ENCODE peak calls at places on chromosomes 1 and 21, in five cellular contexts. U, G, T, H and B are unnamed samples.

GRCh38 chr1:29123871-29124365 is at the start of gene TMEM200B:
- DNase-seq in G (no peak), T (no peak), H (no peak), U (no peak), B (no peak)

GRCh38 chr1:62092126-62092525 is 102.5 kb upstream of the L1TD1 start:
- DNase-seq in G (no peak), U (no peak), T (no peak), H (no peak), B (no peak)

GRCh38 chr1:36156329-36157114 is 562 bp downstream of the MAP7D1 start:
- DNase-seq in G (no peak), U (peak), H (no peak), T (peak), B (peak)

GRCh38 chr1:3186526-3186921 is 117.5 kb downstream of the PRDM16 start:
- DNase-seq in U (peak), H (no peak), T (no peak), G (peak), B (no peak)

GRCh38 chr1:217660353-217661062 is 29.4 kb downstream of the SPATA17 start:
- DNase-seq in G (peak), U (peak), T (no peak), H (no peak), B (peak)

GRCh38 chr1:100927276-100927675 is 31.4 kb downstream of the SLC30A7 start:
- DNase-seq in T (no peak), H (no peak), G (no peak), U (no peak), B (no peak)

GRCh38 chr21:41940431-41940830 is 13.4 kb downstream of the C2CD2 start:
- DNase-seq in G (no peak), H (no peak), U (no peak), T (no peak), B (no peak)

GRCh38 chr1:201653883-201654282 is 115.0 kb downstream of the NAV1 start:
- DNase-seq in T (no peak), U (no peak), H (no peak), G (no peak), B (no peak)

GRCh38 chr1:40155910-40156309 is 5.3 kb upstream of the RLF start:
- DNase-seq in G (no peak), U (no peak), T (no peak), H (no peak), B (no peak)

GRCh38 chr1:189220750-189221149 is 1256.9 kb downstream of the BRINP3 start:
- DNase-seq in H (no peak), G (no peak), U (no peak), T (no peak), B (no peak)

GRCh38 chr1:34532113-34532512 is 222.7 kb upstream of the GJB5 start:
- DNase-seq in U (no peak), H (no peak), G (no peak), T (no peak), B (no peak)

GRCh38 chr1:220113136-220113695 is 19.3 kb downstream of the IARS2 start:
- DNase-seq in U (peak), G (no peak), T (no peak), H (no peak), B (no peak)

GRCh38 chr1:40438391-40439015 is 11.8 kb upstream of the ZFP69B start:
- DNase-seq in H (no peak), T (no peak), G (no peak), U (peak), B (peak)

GRCh38 chr21:39313042-39313456 is 383 bp downstream of the BRWD1 start:
- DNase-seq in T (peak), G (no peak), H (no peak), U (peak), B (no peak)

GRCh38 chr1:32405672-32406467 is 11.6 kb upstream of the BSDC1 start:
- DNase-seq in H (no peak), U (no peak), G (no peak), T (no peak), B (no peak)

GRCh38 chr1:152035406-152036315 is 1.1 kb downstream of the S100A11 start:
- DNase-seq in T (no peak), U (no peak), G (no peak), H (no peak), B (peak)

GRCh38 chr21:31684918-31685317 is 25.4 kb downstream of the SOD1 start:
- DNase-seq in T (no peak), H (no peak), G (no peak), U (no peak), B (no peak)

GRCh38 chr21:34890724-34891609 is 158.1 kb downstream of the RUNX1 start:
- DNase-seq in H (no peak), U (peak), T (no peak), G (no peak), B (no peak)

GRCh38 chr1:248863011-248863881 is 4.4 kb upstream of the ZNF692 start:
- DNase-seq in H (no peak), G (peak), T (peak), U (peak), B (peak)

GRCh38 chr1:207058878-207059867 is 6.1 kb downstream of the PFKFB2 start:
- DNase-seq in G (no peak), H (no peak), T (no peak), U (no peak), B (no peak)

GRCh38 chr1:174070614-174071013 is 48.5 kb upstream of the RC3H1 start:
- DNase-seq in G (no peak), U (no peak), T (no peak), H (no peak), B (no peak)

GRCh38 chr1:205587576-205587975 is 44.2 kb downstream of the ELK4 start:
- DNase-seq in G (no peak), T (no peak), H (no peak), U (no peak), B (no peak)